ENCODE peak calls at places on chromosomes 6 and 20, in nine cellular contexts. S, W, O, L, Y, C, B, T and N are unnamed samples.

GRCh38 chr6:47727391-47727790 is 29.0 kb downstream of the ADGRF4 start:
- DNase-seq in O (no peak), B (no peak), W (no peak), Y (no peak), T (no peak), S (no peak), C (no peak), L (no peak), N (no peak)

GRCh38 chr6:129267028-129267427 is 384.1 kb downstream of the LAMA2 start:
- DNase-seq in Y (no peak), B (no peak), S (no peak), O (no peak), L (no peak), W (no peak), T (no peak), C (no peak), N (no peak)

GRCh38 chr6:151107897-151108427 is 131.8 kb upstream of the AKAP12 start:
- DNase-seq in T (no peak), S (no peak), C (no peak), Y (no peak), L (no peak), O (no peak), W (no peak), B (no peak), N (no peak)

GRCh38 chr20:17843246-17844132 is 125.1 kb downstream of the SNX5 start:
- DNase-seq in L (no peak), T (no peak), B (no peak), W (no peak), S (peak; percentile 94), C (no peak), Y (peak; percentile 98), O (peak; percentile 5), N (peak; percentile 6)

GRCh38 chr20:19784511-19785172 is 26.6 kb downstream of the RIN2 start:
- DNase-seq in B (peak; percentile 9), T (peak; percentile 72), L (no peak), Y (peak; percentile 85), C (peak; percentile 72), W (no peak), O (peak; percentile 41), S (peak; percentile 90), N (peak; percentile 25)

GRCh38 chr6:63792846-63793245 is 157.2 kb downstream of the PHF3 start:
- DNase-seq in C (no peak), T (no peak), W (no peak), L (no peak), B (no peak), S (no peak), Y (no peak), O (no peak), N (no peak)

GRCh38 chr6:9646346-9647042 is 768.4 kb downstream of the TFAP2A start:
- DNase-seq in O (no peak), W (no peak), T (peak; percentile 89), S (no peak), Y (peak; percentile 56), C (no peak), L (no peak), B (no peak), N (no peak)

GRCh38 chr6:150622941-150623874 is 23.5 kb downstream of the PLEKHG1 start:
- DNase-seq in Y (no peak), L (no peak), W (no peak), S (no peak), T (no peak), O (no peak), C (no peak), B (peak; percentile 87), N (no peak)

GRCh38 chr20:59819496-59820203 is 113.8 kb downstream of the SYCP2 start:
- DNase-seq in O (no peak), L (no peak), W (no peak), Y (no peak), S (no peak), C (peak; percentile 41), B (no peak), T (no peak), N (no peak)

GRCh38 chr6:132865364-132865763 is 51.0 kb downstream of the RPS12 start:
- DNase-seq in W (no peak), S (no peak), C (no peak), B (peak; percentile 33), O (no peak), T (no peak), L (no peak), Y (no peak), N (no peak)

GRCh38 chr20:23048283-23049200 is 930 bp downstream of the THBD start:
- DNase-seq in S (peak; percentile 14), C (peak; percentile 75), W (no peak), O (peak; percentile 53), B (no peak), L (no peak), T (peak; percentile 53), Y (peak; percentile 12), N (peak; percentile 36)

GRCh38 chr20:51374961-51375360 is 167.6 kb downstream of the NFATC2 start:
- DNase-seq in B (no peak), S (no peak), L (no peak), T (no peak), Y (no peak), O (no peak), W (no peak), C (peak; percentile 59), N (no peak)

GRCh38 chr6:41767112-41767946 is 12.4 kb downstream of the FRS3 start:
- DNase-seq in Y (peak; percentile 96), S (peak; percentile 95), C (no peak), L (no peak), O (no peak), T (no peak), B (no peak), W (no peak), N (peak; percentile 79)

GRCh38 chr6:18359237-18359885 is 27.8 kb upstream of the RNF144B start:
- DNase-seq in B (no peak), T (no peak), L (no peak), O (no peak), C (no peak), S (no peak), W (no peak), Y (no peak), N (no peak)

GRCh38 chr6:19830171-19830570 is 7.0 kb upstream of the ID4 start:
- DNase-seq in W (no peak), B (no peak), S (peak; percentile 11), L (no peak), Y (no peak), T (no peak), C (no peak), O (no peak), N (no peak)

GRCh38 chr6:10276106-10276505 is 138.8 kb downstream of the TFAP2A start:
- DNase-seq in C (no peak), B (no peak), L (no peak), T (no peak), S (peak; percentile 87), W (no peak), O (no peak), Y (peak; percentile 82), N (no peak)

GRCh38 chr6:20386218-20386617 is 15.5 kb upstream of the E2F3 start:
- DNase-seq in O (no peak), W (no peak), B (no peak), T (no peak), L (no peak), Y (no peak), C (no peak), S (no peak), N (no peak)

GRCh38 chr20:45796336-45797070 is 4.7 kb downstream of the DNTTIP1 start:
- DNase-seq in O (no peak), L (no peak), W (no peak), Y (no peak), B (no peak), T (no peak), C (no peak), S (no peak), N (no peak)

GRCh38 chr6:141347075-141347474 is 785.6 kb upstream of the GJE1 start:
- DNase-seq in C (no peak), B (no peak), W (no peak), L (no peak), T (no peak), O (no peak), S (no peak), Y (no peak), N (no peak)

GRCh38 chr6:34234667-34235604 is 1.7 kb upstream of the HMGA1 start:
- DNase-seq in O (peak; percentile 81), W (no peak), T (no peak), Y (no peak), B (no peak), S (no peak), C (peak; percentile 68), L (no peak), N (no peak)

GRCh38 chr6:33407132-33407718 is 3.6 kb upstream of the PHF1 start:
- DNase-seq in B (no peak), Y (peak; percentile 49), T (peak; percentile 51), S (peak; percentile 65), W (no peak), L (no peak), C (no peak), O (no peak), N (no peak)

GRCh38 chr6:7691675-7692452 is 34.0 kb upstream of the BMP6 start:
- DNase-seq in T (no peak), S (peak; percentile 88), Y (peak; percentile 72), W (no peak), B (no peak), C (no peak), O (peak; percentile 14), L (no peak), N (peak; percentile 29)

GRCh38 chr6:82875573-82876185 is 190.0 kb downstream of the UBE3D start:
- DNase-seq in W (no peak), Y (peak; percentile 88), L (no peak), O (no peak), S (peak; percentile 95), T (no peak), C (no peak), B (no peak), N (no peak)

GRCh38 chr6:113433506-113433991 is 423.6 kb upstream of the MARCKS start:
- DNase-seq in L (no peak), S (peak; percentile 35), Y (peak; percentile 74), B (no peak), O (no peak), C (peak; percentile 77), T (peak; percentile 75), W (no peak), N (peak; percentile 40)

GRCh38 chr6:23498013-23498412 is 628.0 kb upstream of the NRSN1 start:
- DNase-seq in O (no peak), C (no peak), W (no peak), S (no peak), Y (peak; percentile 3), L (no peak), B (no peak), T (no peak), N (no peak)

GRCh38 chr6:3848925-3849605 is at the start of gene FAM50B:
- DNase-seq in C (peak; percentile 95), T (no peak), O (peak; percentile 93), W (peak; percentile 83), B (peak; percentile 40), L (peak; percentile 84), S (peak; percentile 88), Y (peak; percentile 86), N (peak; percentile 89)

GRCh38 chr20:11001767-11002540 is 328.2 kb upstream of the JAG1 start:
- DNase-seq in B (no peak), C (no peak), Y (peak; percentile 93), W (no peak), L (no peak), T (peak; percentile 5), O (no peak), S (peak; percentile 89), N (peak; percentile 41)

GRCh38 chr6:101462576-101462975 is 69.1 kb downstream of the GRIK2 start:
- DNase-seq in Y (peak; percentile 57), S (peak; percentile 24), O (no peak), C (no peak), T (no peak), W (no peak), B (no peak), L (no peak), N (no peak)

GRCh38 chr6:161954077-161954476 is 680.2 kb upstream of the AGPAT4 start:
- DNase-seq in L (no peak), O (no peak), S (no peak), W (no peak), B (no peak), T (no peak), C (no peak), Y (no peak), N (no peak)

GRCh38 chr6:31345026-31345730 is 11.8 kb downstream of the HLA-B start:
- DNase-seq in L (no peak), C (no peak), T (no peak), B (no peak), W (no peak), O (no peak), S (no peak), Y (no peak), N (no peak)

GRCh38 chr6:36800223-36801095 is 38.8 kb downstream of the CPNE5 start:
- DNase-seq in O (no peak), S (no peak), L (no peak), Y (no peak), B (no peak), W (no peak), T (no peak), C (no peak), N (no peak)